ENCODE peak calls at places on chromosomes 16 and 17, in seven cellular contexts. G is heart left ventricle; H is HTR-8/SVneo; P is stimulated activated CD8-positive, alpha-beta memory T cell treated with anti-CD3 and anti-CD28 coated beads, Interleukin-2, amount 100 ng/mL, for 1 hour; U is T-helper 2 cell; D is HEK293T; X is effector CD4-positive, alpha-beta T cell. A is an unnamed sample.
A peak's percentile ranks its signal among the peaks of the same experiment; 100 is the strongest.

GRCh38 chr17:2388020-2388704 is 12.7 kb downstream of the MNT start:
- DNase-seq in G (peak; percentile 52), H (no peak), P (no peak), U (no peak), D (no peak), X (no peak), A (no peak)

GRCh38 chr16:64412578-64413280 is 709.1 kb downstream of the CDH11 start:
- DNase-seq in G (no peak), H (no peak), P (no peak), U (no peak), D (no peak), X (no peak), A (peak; percentile 3)

GRCh38 chr16:17345043-17345442 is 125.7 kb downstream of the XYLT1 start:
- DNase-seq in G (no peak), H (no peak), P (no peak), U (no peak), D (no peak), X (no peak), A (no peak)

GRCh38 chr17:75295220-75296158 is 6.3 kb upstream of the SLC25A19 start:
- DNase-seq in G (no peak), H (no peak), P (no peak), U (no peak), D (no peak), X (no peak), A (no peak)

GRCh38 chr16:89155184-89155679 is 16.3 kb upstream of the CDH15 start:
- DNase-seq in G (peak; percentile 83), H (no peak), P (no peak), U (no peak), D (no peak), X (no peak), A (no peak)

GRCh38 chr17:12830692-12831363 is 41.5 kb downstream of the ARHGAP44 start:
- DNase-seq in G (no peak), H (no peak), P (no peak), U (no peak), D (no peak), X (no peak), A (no peak)

GRCh38 chr17:77098884-77099545 is 41.8 kb upstream of the SEC14L1 start:
- DNase-seq in G (no peak), H (peak; percentile 59), P (no peak), U (no peak), D (no peak), X (peak; percentile 8), A (no peak)

GRCh38 chr16:4537376-4538066 is 1.1 kb downstream of the CDIP1 start:
- DNase-seq in G (peak; percentile 73), H (no peak), P (no peak), U (no peak), D (no peak), X (no peak), A (no peak)

GRCh38 chr17:68172461-68172954 is 75.3 kb upstream of the AMZ2 start:
- DNase-seq in G (peak; percentile 73), H (peak; percentile 42), P (peak; percentile 58), U (peak; percentile 49), D (peak; percentile 48), X (peak; percentile 68), A (peak; percentile 49)

GRCh38 chr17:14737984-14738651 is 437.2 kb downstream of the HS3ST3B1 start:
- DNase-seq in G (peak; percentile 79), H (peak; percentile 98), P (no peak), U (no peak), D (peak; percentile 23), X (no peak), A (no peak)

GRCh38 chr17:67637901-67638641 is 79.7 kb upstream of the NOL11 start:
- DNase-seq in G (no peak), H (no peak), P (no peak), U (no peak), D (no peak), X (no peak), A (no peak)

GRCh38 chr16:71360378-71360777 is 1.9 kb downstream of the CALB2 start:
- DNase-seq in G (no peak), H (peak; percentile 83), P (no peak), U (no peak), D (no peak), X (no peak), A (no peak)

GRCh38 chr17:36608794-36609497 is 7.6 kb downstream of the MRM1 start:
- DNase-seq in G (peak; percentile 55), H (no peak), P (no peak), U (no peak), D (no peak), X (no peak), A (peak; percentile 77)

GRCh38 chr17:39069114-39069756 is 82.2 kb downstream of the PLXDC1 start:
- DNase-seq in G (no peak), H (peak; percentile 83), P (no peak), U (no peak), D (peak; percentile 42), X (no peak), A (peak; percentile 75)

GRCh38 chr17:9465216-9465921 is 110.3 kb downstream of the STX8 start:
- DNase-seq in G (no peak), H (no peak), P (no peak), U (no peak), D (no peak), X (no peak), A (no peak)

GRCh38 chr17:9232591-9233270 is 211.4 kb downstream of the NTN1 start:
- DNase-seq in G (peak; percentile 51), H (no peak), P (no peak), U (no peak), D (no peak), X (no peak), A (no peak)

GRCh38 chr16:78882150-78882549 is 718.4 kb downstream of the MAF start:
- DNase-seq in G (no peak), H (no peak), P (no peak), U (no peak), D (no peak), X (no peak), A (no peak)

GRCh38 chr17:2689411-2690164 is 22.0 kb downstream of the CLUH start:
- DNase-seq in G (peak; percentile 59), H (no peak), P (no peak), U (no peak), D (peak; percentile 7), X (no peak), A (no peak)

GRCh38 chr17:28494445-28495188 is 11.5 kb upstream of the FOXN1 start:
- DNase-seq in G (peak; percentile 84), H (peak; percentile 94), P (peak; percentile 53), U (peak; percentile 63), D (peak; percentile 78), X (peak; percentile 72), A (peak; percentile 93)

GRCh38 chr16:89359296-89360147 is 130.8 kb downstream of the ANKRD11 start:
- DNase-seq in G (no peak), H (no peak), P (no peak), U (no peak), D (no peak), X (no peak), A (no peak)

GRCh38 chr17:21125862-21126261 is 902 bp upstream of the DHRS7B start:
- DNase-seq in G (no peak), H (no peak), P (peak; percentile 25), U (peak; percentile 25), D (no peak), X (peak; percentile 60), A (no peak)

GRCh38 chr17:31266042-31266441 is 31.0 kb downstream of the OMG start:
- DNase-seq in G (no peak), H (no peak), P (no peak), U (no peak), D (no peak), X (no peak), A (no peak)

GRCh38 chr16:20344630-20345029 is 7.9 kb downstream of the UMOD start:
- DNase-seq in G (no peak), H (no peak), P (no peak), U (no peak), D (no peak), X (no peak), A (no peak)

GRCh38 chr16:57735755-57736418 is at the start of gene KATNB1:
- DNase-seq in G (no peak), H (no peak), P (no peak), U (no peak), D (no peak), X (no peak), A (no peak)

GRCh38 chr17:50640701-50641338 is 6.1 kb downstream of the ABCC3 start:
- DNase-seq in G (no peak), H (no peak), P (no peak), U (no peak), D (no peak), X (no peak), A (no peak)

GRCh38 chr17:3905017-3905486 is 11.2 kb downstream of the P2RX1 start:
- DNase-seq in G (no peak), H (no peak), P (no peak), U (no peak), D (no peak), X (no peak), A (no peak)

GRCh38 chr17:44623070-44623725 is 33.1 kb upstream of the MEIOC start:
- DNase-seq in G (no peak), H (no peak), P (no peak), U (no peak), D (no peak), X (no peak), A (no peak)

GRCh38 chr16:20410153-20410723 is 904 bp downstream of the ACSM5 start:
- DNase-seq in G (no peak), H (no peak), P (no peak), U (no peak), D (no peak), X (no peak), A (no peak)

GRCh38 chr17:3870871-3871306 is 22.0 kb downstream of the CAMKK1 start:
- DNase-seq in G (no peak), H (no peak), P (no peak), U (no peak), D (no peak), X (no peak), A (no peak)

GRCh38 chr16:84999200-84999599 is 12.1 kb downstream of the ZDHHC7 start:
- DNase-seq in G (no peak), H (no peak), P (no peak), U (no peak), D (no peak), X (no peak), A (no peak)

GRCh38 chr17:38421871-38422819 is 6.1 kb upstream of the ARHGAP23 start:
- DNase-seq in G (no peak), H (no peak), P (no peak), U (no peak), D (no peak), X (no peak), A (no peak)

GRCh38 chr17:76544916-76545365 is 5.1 kb downstream of the PRCD start:
- DNase-seq in G (no peak), H (no peak), P (no peak), U (no peak), D (no peak), X (no peak), A (no peak)

GRCh38 chr17:50638572-50638850 is 3.8 kb downstream of the ABCC3 start:
- DNase-seq in G (no peak), H (no peak), P (no peak), U (no peak), D (no peak), X (no peak), A (no peak)

GRCh38 chr17:57486416-57486815 is 230.1 kb downstream of the MSI2 start:
- DNase-seq in G (no peak), H (no peak), P (no peak), U (no peak), D (no peak), X (no peak), A (no peak)